ENCODE peak calls at places on chromosomes 6 and 20, in nine cellular contexts. R, F, E, S, T, C, V, G and P are unnamed samples.
A peak's percentile ranks its signal among the peaks of the same experiment; 100 is the strongest.

GRCh38 chr20:17648782-17649730 is 33.0 kb downstream of the RRBP1 start:
- DNase-seq in C (no peak), S (no peak), V (no peak), R (no peak), G (no peak), T (no peak), E (peak; percentile 17), F (no peak), P (peak; percentile 64)

GRCh38 chr6:32668226-32668747 is 1.8 kb upstream of the HLA-DQB1 start:
- DNase-seq in T (no peak), V (no peak), C (no peak), E (peak; percentile 75), F (peak; percentile 10), G (peak; percentile 24), R (no peak), S (no peak), P (peak; percentile 45)

GRCh38 chr20:41046716-41047115 is 18.1 kb downstream of the TOP1 start:
- DNase-seq in F (no peak), C (peak; percentile 62), S (no peak), G (peak; percentile 56), V (no peak), T (no peak), R (no peak), E (no peak), P (no peak)

GRCh38 chr6:109916759-109917158 is 61.4 kb upstream of the GPR6 start:
- DNase-seq in E (no peak), R (no peak), F (no peak), T (no peak), S (no peak), G (no peak), V (no peak), C (no peak), P (no peak)

GRCh38 chr20:6162239-6162638 is 39.4 kb upstream of the FERMT1 start:
- DNase-seq in C (peak; percentile 51), S (no peak), G (peak; percentile 3), E (no peak), R (no peak), T (no peak), F (no peak), V (no peak), P (peak; percentile 4)

GRCh38 chr6:119028106-119028505 is 50.4 kb downstream of the FAM184A start:
- DNase-seq in F (peak; percentile 64), V (no peak), E (no peak), R (no peak), C (no peak), T (no peak), G (no peak), S (no peak), P (no peak)

GRCh38 chr20:13821876-13822275 is 37.0 kb downstream of the NDUFAF5 start:
- DNase-seq in V (no peak), S (no peak), F (no peak), R (no peak), E (no peak), T (no peak), C (peak; percentile 12), G (peak; percentile 90), P (no peak)

GRCh38 chr20:63132715-63133471 is 83.0 kb downstream of the YTHDF1 start:
- DNase-seq in F (no peak), G (no peak), V (no peak), S (no peak), T (no peak), C (no peak), E (no peak), R (no peak), P (no peak)

GRCh38 chr20:32839227-32839981 is 19.3 kb upstream of the EFCAB8 start:
- DNase-seq in T (no peak), C (no peak), F (no peak), E (no peak), S (no peak), R (no peak), V (no peak), G (no peak), P (no peak)

GRCh38 chr20:2942439-2942838 is 69.2 kb downstream of the PTPRA start:
- DNase-seq in F (no peak), E (no peak), T (no peak), R (no peak), S (no peak), V (no peak), G (peak; percentile 47), C (peak; percentile 59), P (no peak)

GRCh38 chr6:40907198-40907701 is 131.8 kb downstream of the UNC5CL start:
- DNase-seq in R (no peak), E (no peak), S (peak; percentile 85), C (peak; percentile 62), V (no peak), G (peak; percentile 72), T (no peak), F (no peak), P (peak; percentile 38)

GRCh38 chr6:108453601-108454157 is 107.0 kb upstream of the FOXO3 start:
- DNase-seq in T (peak; percentile 11), F (no peak), V (no peak), C (peak; percentile 87), E (no peak), S (no peak), R (no peak), G (peak; percentile 42), P (peak; percentile 7)

GRCh38 chr20:21707267-21707666 is 1.8 kb downstream of the PAX1 start:
- DNase-seq in G (no peak), T (no peak), S (no peak), R (no peak), V (no peak), C (no peak), E (no peak), F (no peak), P (no peak)

GRCh38 chr6:11833626-11834592 is 55.3 kb upstream of the ADTRP start:
- DNase-seq in S (no peak), T (no peak), C (no peak), G (no peak), E (no peak), F (peak; percentile 27), V (no peak), R (no peak), P (peak; percentile 37)

GRCh38 chr20:3753098-3753497 is 14.5 kb downstream of the ADISSP start:
- DNase-seq in V (no peak), F (peak; percentile 83), E (peak; percentile 57), T (no peak), R (no peak), S (peak; percentile 75), C (peak; percentile 49), G (peak; percentile 79), P (peak; percentile 85)

GRCh38 chr20:9241232-9241692 is 172.4 kb downstream of the PLCB4 start:
- DNase-seq in T (peak; percentile 80), R (no peak), S (no peak), G (peak; percentile 63), V (no peak), E (no peak), C (peak; percentile 97), F (no peak), P (no peak)